ENCODE peak calls at places on chromosomes 4 and X, in eight cellular contexts. One of them, this sample, is unnamed.
A peak's percentile ranks its signal among the peaks of the same experiment; 100 is the strongest.

GRCh38 chr4:25792200-25792791 is 70.5 kb downstream of the SEL1L3 start:
- DNase-seq in left ventricle myocardium inferior: no peak
- DNase-seq in fibroblast of pulmonary artery: peak; percentile 23
- DNase-seq in lower leg skin: peak; percentile 48
- DNase-seq in fibroblast of lung: peak; percentile 10
- DNase-seq in HL-60: no peak
- DNase-seq in keratinocyte: no peak
- DNase-seq in endodermal cell: peak; percentile 87
- DNase-seq in this sample: peak; percentile 82

GRCh38 chrX:134548257-134548732 is 88.3 kb downstream of the HPRT1 start:
- DNase-seq in keratinocyte: no peak
- DNase-seq in lower leg skin: no peak
- DNase-seq in fibroblast of pulmonary artery: no peak
- DNase-seq in HL-60: no peak
- DNase-seq in fibroblast of lung: no peak
- DNase-seq in endodermal cell: no peak
- DNase-seq in left ventricle myocardium inferior: no peak
- DNase-seq in this sample: no peak

GRCh38 chr4:20423420-20423819 is 171.7 kb downstream of the SLIT2 start:
- DNase-seq in endodermal cell: no peak
- DNase-seq in lower leg skin: no peak
- DNase-seq in HL-60: no peak
- DNase-seq in left ventricle myocardium inferior: no peak
- DNase-seq in fibroblast of pulmonary artery: no peak
- DNase-seq in keratinocyte: no peak
- DNase-seq in fibroblast of lung: no peak
- DNase-seq in this sample: no peak

GRCh38 chr4:161629694-161630441 is 533.9 kb downstream of the FSTL5 start:
- DNase-seq in HL-60: no peak
- DNase-seq in fibroblast of lung: peak; percentile 18
- DNase-seq in keratinocyte: no peak
- DNase-seq in lower leg skin: no peak
- DNase-seq in endodermal cell: no peak
- DNase-seq in left ventricle myocardium inferior: no peak
- DNase-seq in fibroblast of pulmonary artery: no peak
- DNase-seq in this sample: no peak

GRCh38 chrX:103730746-103731508 is 20.2 kb downstream of the TMEM31 start:
- DNase-seq in fibroblast of lung: peak; percentile 77
- DNase-seq in lower leg skin: no peak
- DNase-seq in endodermal cell: peak; percentile 87
- DNase-seq in keratinocyte: peak; percentile 28
- DNase-seq in left ventricle myocardium inferior: peak; percentile 15
- DNase-seq in fibroblast of pulmonary artery: peak; percentile 97
- DNase-seq in HL-60: no peak
- DNase-seq in this sample: no peak

GRCh38 chrX:48956728-48957414 is 536 bp downstream of the OTUD5 start:
- DNase-seq in lower leg skin: no peak
- DNase-seq in fibroblast of pulmonary artery: no peak
- DNase-seq in endodermal cell: no peak
- DNase-seq in fibroblast of lung: no peak
- DNase-seq in keratinocyte: no peak
- DNase-seq in left ventricle myocardium inferior: no peak
- DNase-seq in HL-60: no peak
- DNase-seq in this sample: peak; percentile 82

GRCh38 chr4:76055005-76055404 is 19.1 kb upstream of the CXCL11 start:
- DNase-seq in keratinocyte: no peak
- DNase-seq in fibroblast of pulmonary artery: no peak
- DNase-seq in HL-60: no peak
- DNase-seq in left ventricle myocardium inferior: no peak
- DNase-seq in lower leg skin: no peak
- DNase-seq in fibroblast of lung: no peak
- DNase-seq in endodermal cell: no peak
- DNase-seq in this sample: no peak

GRCh38 chr4:175377203-175377602 is 434.9 kb downstream of the GPM6A start:
- DNase-seq in endodermal cell: no peak
- DNase-seq in fibroblast of lung: no peak
- DNase-seq in left ventricle myocardium inferior: no peak
- DNase-seq in fibroblast of pulmonary artery: no peak
- DNase-seq in lower leg skin: no peak
- DNase-seq in HL-60: no peak
- DNase-seq in keratinocyte: no peak
- DNase-seq in this sample: no peak

GRCh38 chr4:144699565-144699964 is 53.6 kb downstream of the HHIP start:
- DNase-seq in fibroblast of lung: peak; percentile 82
- DNase-seq in left ventricle myocardium inferior: no peak
- DNase-seq in keratinocyte: no peak
- DNase-seq in fibroblast of pulmonary artery: peak; percentile 84
- DNase-seq in endodermal cell: no peak
- DNase-seq in lower leg skin: no peak
- DNase-seq in HL-60: no peak
- DNase-seq in this sample: no peak

GRCh38 chrX:119015407-119016242 is 41.2 kb downstream of the LONRF3 start:
- DNase-seq in keratinocyte: peak; percentile 44
- DNase-seq in fibroblast of pulmonary artery: peak; percentile 90
- DNase-seq in endodermal cell: no peak
- DNase-seq in fibroblast of lung: peak; percentile 86
- DNase-seq in lower leg skin: no peak
- DNase-seq in left ventricle myocardium inferior: peak; percentile 49
- DNase-seq in HL-60: peak; percentile 75
- DNase-seq in this sample: peak; percentile 24

GRCh38 chrX:53433651-53434639 is at the start of gene HSD17B10:
- DNase-seq in lower leg skin: peak; percentile 97
- DNase-seq in keratinocyte: no peak
- DNase-seq in fibroblast of lung: peak; percentile 81
- DNase-seq in HL-60: no peak
- DNase-seq in fibroblast of pulmonary artery: peak; percentile 75
- DNase-seq in left ventricle myocardium inferior: peak; percentile 90
- DNase-seq in endodermal cell: peak; percentile 94
- DNase-seq in this sample: peak; percentile 94

GRCh38 chr4:31148990-31149389 is 428.8 kb downstream of the PCDH7 start:
- DNase-seq in keratinocyte: no peak
- DNase-seq in endodermal cell: no peak
- DNase-seq in lower leg skin: no peak
- DNase-seq in left ventricle myocardium inferior: no peak
- DNase-seq in fibroblast of pulmonary artery: no peak
- DNase-seq in fibroblast of lung: no peak
- DNase-seq in HL-60: no peak
- DNase-seq in this sample: no peak

GRCh38 chr4:123821861-123822260 is 425.3 kb downstream of the SPRY1 start:
- DNase-seq in fibroblast of lung: peak; percentile 67
- DNase-seq in endodermal cell: no peak
- DNase-seq in fibroblast of pulmonary artery: peak; percentile 69
- DNase-seq in lower leg skin: no peak
- DNase-seq in HL-60: no peak
- DNase-seq in left ventricle myocardium inferior: no peak
- DNase-seq in keratinocyte: no peak
- DNase-seq in this sample: no peak

GRCh38 chr4:5341151-5341925 is 290.1 kb downstream of the STK32B start:
- DNase-seq in left ventricle myocardium inferior: no peak
- DNase-seq in lower leg skin: no peak
- DNase-seq in keratinocyte: no peak
- DNase-seq in HL-60: no peak
- DNase-seq in fibroblast of pulmonary artery: no peak
- DNase-seq in endodermal cell: no peak
- DNase-seq in fibroblast of lung: peak; percentile 5
- DNase-seq in this sample: no peak

GRCh38 chr4:154492288-154492687 is 689 bp upstream of the DCHS2 start:
- DNase-seq in left ventricle myocardium inferior: no peak
- DNase-seq in endodermal cell: no peak
- DNase-seq in keratinocyte: no peak
- DNase-seq in lower leg skin: no peak
- DNase-seq in HL-60: no peak
- DNase-seq in fibroblast of lung: no peak
- DNase-seq in fibroblast of pulmonary artery: no peak
- DNase-seq in this sample: no peak

GRCh38 chr4:2340272-2341061 is 78.0 kb downstream of the ZFYVE28 start:
- DNase-seq in fibroblast of pulmonary artery: no peak
- DNase-seq in keratinocyte: no peak
- DNase-seq in endodermal cell: no peak
- DNase-seq in left ventricle myocardium inferior: no peak
- DNase-seq in fibroblast of lung: no peak
- DNase-seq in HL-60: no peak
- DNase-seq in lower leg skin: peak; percentile 46
- DNase-seq in this sample: peak; percentile 5

GRCh38 chr4:185518494-185518893 is 16.8 kb downstream of the PDLIM3 start:
- DNase-seq in lower leg skin: no peak
- DNase-seq in HL-60: no peak
- DNase-seq in keratinocyte: no peak
- DNase-seq in endodermal cell: no peak
- DNase-seq in fibroblast of lung: no peak
- DNase-seq in left ventricle myocardium inferior: no peak
- DNase-seq in fibroblast of pulmonary artery: no peak
- DNase-seq in this sample: no peak

GRCh38 chr4:11525085-11525484 is 96.4 kb upstream of the HS3ST1 start:
- DNase-seq in endodermal cell: no peak
- DNase-seq in lower leg skin: no peak
- DNase-seq in fibroblast of lung: no peak
- DNase-seq in left ventricle myocardium inferior: no peak
- DNase-seq in HL-60: no peak
- DNase-seq in fibroblast of pulmonary artery: no peak
- DNase-seq in keratinocyte: no peak
- DNase-seq in this sample: no peak

GRCh38 chr4:7189066-7189465 is 3.3 kb upstream of the SORCS2 start:
- DNase-seq in fibroblast of pulmonary artery: no peak
- DNase-seq in keratinocyte: no peak
- DNase-seq in left ventricle myocardium inferior: no peak
- DNase-seq in fibroblast of lung: no peak
- DNase-seq in HL-60: no peak
- DNase-seq in endodermal cell: peak; percentile 36
- DNase-seq in lower leg skin: peak; percentile 50
- DNase-seq in this sample: no peak

GRCh38 chrX:63855896-63856295 is 70.9 kb upstream of the ARHGEF9 start:
- DNase-seq in left ventricle myocardium inferior: no peak
- DNase-seq in endodermal cell: no peak
- DNase-seq in fibroblast of lung: peak; percentile 32
- DNase-seq in HL-60: no peak
- DNase-seq in fibroblast of pulmonary artery: no peak
- DNase-seq in lower leg skin: no peak
- DNase-seq in keratinocyte: peak; percentile 2
- DNase-seq in this sample: no peak

GRCh38 chr4:79015406-79015805 is 76.2 kb upstream of the PAQR3 start:
- DNase-seq in fibroblast of pulmonary artery: no peak
- DNase-seq in endodermal cell: no peak
- DNase-seq in HL-60: no peak
- DNase-seq in fibroblast of lung: no peak
- DNase-seq in left ventricle myocardium inferior: no peak
- DNase-seq in lower leg skin: no peak
- DNase-seq in keratinocyte: no peak
- DNase-seq in this sample: no peak

GRCh38 chrX:43655961-43656494 is at the start of gene MAOA:
- DNase-seq in fibroblast of pulmonary artery: peak; percentile 55
- DNase-seq in left ventricle myocardium inferior: peak; percentile 80
- DNase-seq in endodermal cell: peak; percentile 80
- DNase-seq in lower leg skin: peak; percentile 97
- DNase-seq in keratinocyte: no peak
- DNase-seq in HL-60: no peak
- DNase-seq in fibroblast of lung: no peak
- DNase-seq in this sample: peak; percentile 73

GRCh38 chrX:150334100-150334499 is 29.0 kb upstream of the MAMLD1 start:
- DNase-seq in fibroblast of pulmonary artery: no peak
- DNase-seq in lower leg skin: no peak
- DNase-seq in endodermal cell: no peak
- DNase-seq in keratinocyte: no peak
- DNase-seq in HL-60: no peak
- DNase-seq in left ventricle myocardium inferior: peak; percentile 34
- DNase-seq in fibroblast of lung: no peak
- DNase-seq in this sample: no peak

GRCh38 chr4:112144546-112145325 is 518 bp upstream of the FAM241A start:
- DNase-seq in HL-60: no peak
- DNase-seq in endodermal cell: no peak
- DNase-seq in keratinocyte: peak; percentile 11
- DNase-seq in fibroblast of pulmonary artery: no peak
- DNase-seq in left ventricle myocardium inferior: peak; percentile 17
- DNase-seq in fibroblast of lung: no peak
- DNase-seq in lower leg skin: no peak
- DNase-seq in this sample: peak; percentile 43

GRCh38 chrX:45711231-45711630 is 510.6 kb upstream of the DIPK2B start:
- DNase-seq in endodermal cell: no peak
- DNase-seq in lower leg skin: no peak
- DNase-seq in left ventricle myocardium inferior: no peak
- DNase-seq in fibroblast of lung: peak; percentile 82
- DNase-seq in keratinocyte: no peak
- DNase-seq in HL-60: no peak
- DNase-seq in fibroblast of pulmonary artery: no peak
- DNase-seq in this sample: no peak
- TF ChIP-seq CTCF in endodermal cell: no peak
- TF ChIP-seq CTCF in lower leg skin: no peak
- TF ChIP-seq CTCF in left ventricle myocardium inferior: no peak
- TF ChIP-seq CTCF in fibroblast of lung: no peak
- TF ChIP-seq CTCF in keratinocyte: no peak
- TF ChIP-seq CTCF in HL-60: no peak
- TF ChIP-seq CTCF in fibroblast of pulmonary artery: no peak
- TF ChIP-seq CTCF in this sample: no peak

DNA sequence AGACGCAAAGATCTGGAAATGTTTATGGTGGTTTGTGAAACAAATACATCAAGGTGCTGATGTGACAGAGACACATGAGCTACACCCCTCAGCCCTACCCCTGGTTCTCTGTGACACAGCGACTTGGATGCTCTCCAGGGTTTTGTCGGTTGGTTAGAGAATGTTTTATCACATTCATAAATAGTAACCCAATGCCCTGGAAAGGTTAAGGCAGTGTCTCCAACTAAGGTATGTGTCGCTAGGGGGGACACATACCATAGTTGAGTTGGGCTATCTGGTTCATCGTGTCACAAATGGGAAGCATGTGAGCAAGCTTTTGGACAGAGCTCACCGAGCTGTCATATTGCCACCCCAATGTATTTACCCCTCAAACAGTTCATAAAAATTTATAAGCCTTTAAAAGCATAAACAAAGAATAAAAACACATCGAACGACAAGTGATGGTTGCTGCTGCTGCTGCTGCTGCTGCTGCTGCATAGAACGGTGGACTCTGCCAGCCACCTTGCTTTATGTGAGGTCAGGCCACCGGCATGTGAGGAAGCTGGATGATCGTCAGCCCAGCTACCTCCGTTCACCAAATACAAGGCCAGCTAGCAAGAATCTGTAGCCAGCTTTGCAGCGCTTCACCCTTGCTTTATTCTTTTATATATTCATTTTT is 55.9 kb downstream of the STOX2 start:
- DNase-seq in left ventricle myocardium inferior: peak; percentile 48
- DNase-seq in lower leg skin: no peak
- DNase-seq in fibroblast of lung: no peak
- DNase-seq in HL-60: no peak
- DNase-seq in endodermal cell: peak; percentile 70
- DNase-seq in fibroblast of pulmonary artery: no peak
- DNase-seq in keratinocyte: no peak
- DNase-seq in this sample: peak; percentile 38
- H3K4me3 ChIP-seq in left ventricle myocardium inferior: peak overlapping the region; percentile 45
- H3K4me3 ChIP-seq in lower leg skin: no peak overlapping the region
- H3K4me3 ChIP-seq in fibroblast of lung: no peak overlapping the region
- H3K4me3 ChIP-seq in HL-60: no peak overlapping the region
- H3K4me3 ChIP-seq in endodermal cell: no peak overlapping the region
- H3K4me3 ChIP-seq in fibroblast of pulmonary artery: no peak overlapping the region
- H3K4me3 ChIP-seq in keratinocyte: no peak overlapping the region
- H3K4me3 ChIP-seq in this sample: no peak overlapping the region

GRCh38 chrX:13851996-13852695 is 35.3 kb upstream of the GPM6B start:
- DNase-seq in left ventricle myocardium inferior: no peak
- DNase-seq in fibroblast of lung: no peak
- DNase-seq in endodermal cell: no peak
- DNase-seq in lower leg skin: no peak
- DNase-seq in HL-60: no peak
- DNase-seq in keratinocyte: no peak
- DNase-seq in fibroblast of pulmonary artery: no peak
- DNase-seq in this sample: no peak
- TF ChIP-seq CTCF in left ventricle myocardium inferior: no peak
- TF ChIP-seq CTCF in fibroblast of lung: no peak
- TF ChIP-seq CTCF in endodermal cell: peak; percentile 31
- TF ChIP-seq CTCF in lower leg skin: no peak
- TF ChIP-seq CTCF in HL-60: no peak
- TF ChIP-seq CTCF in keratinocyte: no peak
- TF ChIP-seq CTCF in fibroblast of pulmonary artery: no peak
- TF ChIP-seq CTCF in this sample: no peak

GRCh38 chr4:88230399-88230798 is 54.0 kb downstream of the PPM1K start:
- DNase-seq in endodermal cell: no peak
- DNase-seq in keratinocyte: no peak
- DNase-seq in lower leg skin: no peak
- DNase-seq in left ventricle myocardium inferior: no peak
- DNase-seq in HL-60: no peak
- DNase-seq in fibroblast of lung: no peak
- DNase-seq in fibroblast of pulmonary artery: no peak
- DNase-seq in this sample: no peak
- H3K4me3 ChIP-seq in endodermal cell: no peak overlapping the region
- H3K4me3 ChIP-seq in keratinocyte: no peak overlapping the region
- H3K4me3 ChIP-seq in lower leg skin: no peak overlapping the region
- H3K4me3 ChIP-seq in left ventricle myocardium inferior: peak overlapping the region; percentile 56
- H3K4me3 ChIP-seq in HL-60: no peak overlapping the region
- H3K4me3 ChIP-seq in fibroblast of lung: no peak overlapping the region
- H3K4me3 ChIP-seq in fibroblast of pulmonary artery: no peak overlapping the region
- H3K4me3 ChIP-seq in this sample: no peak overlapping the region

This sample was measured in pancreas.